ENCODE peak calls at places on chromosomes 6 and 20, in eight cellular contexts. One of them, this sample, is unnamed.

GRCh38 chr6:82270791-82271392 is 23.3 kb upstream of the IBTK start:
- DNase-seq in HCEC 1CT: peak; percentile 62
- DNase-seq in HS-27A: no peak
- DNase-seq in HTR-8/SVneo: peak; percentile 30
- DNase-seq in NCI-H460: peak; percentile 35
- DNase-seq in stimulated activated CD4-positive, alpha-beta T cell treated with anti-CD3 and anti-CD28 coated beads, Interleukin-1b, Interleukin-23, amount 100 ng/mL, for 1 hour: no peak
- DNase-seq in WERI-Rb-1: no peak
- DNase-seq in activated naive CD4-positive, alpha-beta T cell treated with anti-CD3 and anti-CD28 coated beads for 36 hours: no peak
- DNase-seq in this sample: peak; percentile 25

GRCh38 chr6:145960918-145961604 is 3.1 kb downstream of the SHPRH start:
- DNase-seq in HCEC 1CT: peak; percentile 34
- DNase-seq in HS-27A: no peak
- DNase-seq in HTR-8/SVneo: no peak
- DNase-seq in NCI-H460: no peak
- DNase-seq in stimulated activated CD4-positive, alpha-beta T cell treated with anti-CD3 and anti-CD28 coated beads, Interleukin-1b, Interleukin-23, amount 100 ng/mL, for 1 hour: no peak
- DNase-seq in WERI-Rb-1: no peak
- DNase-seq in activated naive CD4-positive, alpha-beta T cell treated with anti-CD3 and anti-CD28 coated beads for 36 hours: no peak
- DNase-seq in this sample: peak; percentile 29

GRCh38 chr6:75381878-75382633 is 97.5 kb upstream of the TMEM30A start:
- DNase-seq in HCEC 1CT: no peak
- DNase-seq in HS-27A: no peak
- DNase-seq in HTR-8/SVneo: no peak
- DNase-seq in NCI-H460: no peak
- DNase-seq in stimulated activated CD4-positive, alpha-beta T cell treated with anti-CD3 and anti-CD28 coated beads, Interleukin-1b, Interleukin-23, amount 100 ng/mL, for 1 hour: no peak
- DNase-seq in WERI-Rb-1: no peak
- DNase-seq in activated naive CD4-positive, alpha-beta T cell treated with anti-CD3 and anti-CD28 coated beads for 36 hours: no peak
- DNase-seq in this sample: no peak

GRCh38 chr6:109303647-109304283 is 78.5 kb downstream of the CD164 start:
- DNase-seq in HCEC 1CT: no peak
- DNase-seq in HS-27A: no peak
- DNase-seq in HTR-8/SVneo: no peak
- DNase-seq in NCI-H460: no peak
- DNase-seq in stimulated activated CD4-positive, alpha-beta T cell treated with anti-CD3 and anti-CD28 coated beads, Interleukin-1b, Interleukin-23, amount 100 ng/mL, for 1 hour: no peak
- DNase-seq in WERI-Rb-1: no peak
- DNase-seq in activated naive CD4-positive, alpha-beta T cell treated with anti-CD3 and anti-CD28 coated beads for 36 hours: no peak
- DNase-seq in this sample: no peak

GRCh38 chr6:100099189-100100074 is 105.4 kb upstream of the MCHR2 start:
- DNase-seq in HCEC 1CT: peak; percentile 61
- DNase-seq in HS-27A: no peak
- DNase-seq in HTR-8/SVneo: no peak
- DNase-seq in NCI-H460: peak; percentile 27
- DNase-seq in stimulated activated CD4-positive, alpha-beta T cell treated with anti-CD3 and anti-CD28 coated beads, Interleukin-1b, Interleukin-23, amount 100 ng/mL, for 1 hour: no peak
- DNase-seq in WERI-Rb-1: no peak
- DNase-seq in activated naive CD4-positive, alpha-beta T cell treated with anti-CD3 and anti-CD28 coated beads for 36 hours: no peak
- DNase-seq in this sample: no peak

GRCh38 chr6:34552620-34553019 is 3.5 kb downstream of the SPDEF start:
- DNase-seq in HCEC 1CT: no peak
- DNase-seq in HS-27A: no peak
- DNase-seq in HTR-8/SVneo: no peak
- DNase-seq in NCI-H460: no peak
- DNase-seq in stimulated activated CD4-positive, alpha-beta T cell treated with anti-CD3 and anti-CD28 coated beads, Interleukin-1b, Interleukin-23, amount 100 ng/mL, for 1 hour: no peak
- DNase-seq in WERI-Rb-1: no peak
- DNase-seq in activated naive CD4-positive, alpha-beta T cell treated with anti-CD3 and anti-CD28 coated beads for 36 hours: no peak
- DNase-seq in this sample: no peak

GRCh38 chr20:38392356-38392755 is 42.8 kb downstream of the SNHG17 start:
- DNase-seq in HCEC 1CT: no peak
- DNase-seq in HS-27A: no peak
- DNase-seq in HTR-8/SVneo: no peak
- DNase-seq in NCI-H460: no peak
- DNase-seq in stimulated activated CD4-positive, alpha-beta T cell treated with anti-CD3 and anti-CD28 coated beads, Interleukin-1b, Interleukin-23, amount 100 ng/mL, for 1 hour: no peak
- DNase-seq in WERI-Rb-1: no peak
- DNase-seq in activated naive CD4-positive, alpha-beta T cell treated with anti-CD3 and anti-CD28 coated beads for 36 hours: no peak
- DNase-seq in this sample: no peak

GRCh38 chr6:47275640-47276039 is 34.1 kb downstream of the TNFRSF21 start:
- DNase-seq in HCEC 1CT: no peak
- DNase-seq in HS-27A: no peak
- DNase-seq in HTR-8/SVneo: no peak
- DNase-seq in NCI-H460: no peak
- DNase-seq in stimulated activated CD4-positive, alpha-beta T cell treated with anti-CD3 and anti-CD28 coated beads, Interleukin-1b, Interleukin-23, amount 100 ng/mL, for 1 hour: no peak
- DNase-seq in WERI-Rb-1: no peak
- DNase-seq in activated naive CD4-positive, alpha-beta T cell treated with anti-CD3 and anti-CD28 coated beads for 36 hours: no peak
- DNase-seq in this sample: no peak

GRCh38 chr6:11214438-11214837 is 18.0 kb downstream of the NEDD9 start:
- DNase-seq in HCEC 1CT: no peak
- DNase-seq in HS-27A: no peak
- DNase-seq in HTR-8/SVneo: no peak
- DNase-seq in NCI-H460: no peak
- DNase-seq in stimulated activated CD4-positive, alpha-beta T cell treated with anti-CD3 and anti-CD28 coated beads, Interleukin-1b, Interleukin-23, amount 100 ng/mL, for 1 hour: no peak
- DNase-seq in WERI-Rb-1: no peak
- DNase-seq in activated naive CD4-positive, alpha-beta T cell treated with anti-CD3 and anti-CD28 coated beads for 36 hours: no peak
- DNase-seq in this sample: no peak